ENCODE peak calls at places on chromosome 13, in five cellular contexts. V, Q, I, D and A are unnamed samples.

GRCh38 chr13:26719356-26719945 is 41.1 kb downstream of the GPR12 start:
- DNase-seq in V (no peak), Q (peak), I (no peak), D (no peak), A (no peak)

GRCh38 chr13:41186481-41186880 is 7.9 kb downstream of the KBTBD7 start:
- DNase-seq in V (peak), Q (no peak), I (no peak), D (no peak), A (no peak)

GRCh38 chr13:113647351-113648217 is 10.4 kb downstream of the ATP4B start:
- DNase-seq in V (no peak), Q (peak), I (no peak), D (no peak), A (peak)

GRCh38 chr13:59356607-59357006 is 807.1 kb downstream of the DIAPH3 start:
- DNase-seq in V (no peak), Q (peak), I (no peak), D (no peak), A (no peak)

GRCh38 chr13:41071775-41072174 is 10.5 kb downstream of the WBP4 start:
- DNase-seq in V (no peak), Q (no peak), I (no peak), D (no peak), A (no peak)

GRCh38 chr13:79943633-79944032 is 397.3 kb downstream of the SPRY2 start:
- DNase-seq in V (no peak), Q (no peak), I (no peak), D (no peak), A (no peak)

GRCh38 chr13:79085021-79085420 is 321.0 kb downstream of the RBM26 start:
- DNase-seq in V (no peak), Q (no peak), I (no peak), D (no peak), A (no peak)

GRCh38 chr13:34412817-34413365 is 529.2 kb upstream of the NBEA start:
- DNase-seq in V (no peak), Q (peak), I (no peak), D (no peak), A (no peak)

GRCh38 chr13:51704399-51705306 is 99.3 kb downstream of the DHRS12 start:
- DNase-seq in V (no peak), Q (no peak), I (peak), D (no peak), A (no peak)

GRCh38 chr13:43153436-43154082 is 130.2 kb downstream of the DNAJC15 start:
- DNase-seq in V (no peak), Q (no peak), I (no peak), D (no peak), A (no peak)

GRCh38 chr13:71144883-71145282 is 722.1 kb downstream of the DACH1 start:
- DNase-seq in V (no peak), Q (no peak), I (no peak), D (no peak), A (no peak)

GRCh38 chr13:26534036-26534726 is 23.3 kb upstream of the WASF3 start:
- DNase-seq in V (no peak), Q (no peak), I (no peak), D (no peak), A (no peak)

GRCh38 chr13:100341327-100341726 is 247.3 kb downstream of the GGACT start:
- DNase-seq in V (no peak), Q (no peak), I (no peak), D (no peak), A (no peak)

GRCh38 chr13:19927117-19927734 is 31.3 kb upstream of the ZMYM2 start:
- DNase-seq in V (peak), Q (peak), I (no peak), D (no peak), A (peak)

GRCh38 chr13:114258589-114258988 is 22.8 kb upstream of the UPF3A start:
- DNase-seq in V (no peak), Q (no peak), I (no peak), D (no peak), A (no peak)

GRCh38 chr13:39876258-39876657 is 220.8 kb downstream of the COG6 start:
- DNase-seq in V (no peak), Q (peak), I (no peak), D (no peak), A (no peak)

GRCh38 chr13:51041126-51041525 is 69.9 kb downstream of the C13orf42 start:
- DNase-seq in V (no peak), Q (no peak), I (no peak), D (no peak), A (no peak)

GRCh38 chr13:49308977-49309408 is 61.3 kb downstream of the CDADC1 start:
- DNase-seq in V (no peak), Q (peak), I (no peak), D (no peak), A (no peak)

GRCh38 chr13:107124129-107124718 is 556.3 kb upstream of the ARGLU1 start:
- DNase-seq in V (peak), Q (peak), I (no peak), D (no peak), A (no peak)

GRCh38 chr13:29849071-29849541 is 1.3 kb downstream of the UBL3 start:
- DNase-seq in V (peak), Q (peak), I (no peak), D (no peak), A (no peak)

GRCh38 chr13:69291292-69291906 is 816.2 kb upstream of the ATXN8OS start:
- DNase-seq in V (no peak), Q (no peak), I (no peak), D (no peak), A (no peak)

GRCh38 chr13:46561691-46562090 is 8.7 kb downstream of the LRCH1 start:
- DNase-seq in V (no peak), Q (peak), I (no peak), D (no peak), A (no peak)

GRCh38 chr13:19862511-19863313 is 737 bp downstream of the ZMYM5 start:
- DNase-seq in V (no peak), Q (peak), I (no peak), D (peak), A (no peak)

GRCh38 chr13:44300895-44301638 is 72.6 kb upstream of the SERP2 start:
- DNase-seq in V (no peak), Q (peak), I (peak), D (peak), A (peak)
- TF ChIP-seq POLR2AphosphoS5 in V (no peak), Q (no peak), I (no peak), D (no peak), A (peak)

GRCh38 chr13:23859455-23859854 is 29.7 kb downstream of the MIPEP start:
- DNase-seq in V (peak), Q (no peak), I (no peak), D (no peak), A (no peak)

GRCh38 chr13:23858586-23858985 is 30.6 kb downstream of the MIPEP start:
- DNase-seq in V (no peak), Q (peak), I (no peak), D (no peak), A (no peak)

GRCh38 chr13:23855360-23855759 is 33.8 kb downstream of the MIPEP start:
- DNase-seq in V (no peak), Q (no peak), I (no peak), D (no peak), A (no peak)

GRCh38 chr13:23856008-23856750 is 33.0 kb downstream of the MIPEP start:
- DNase-seq in V (no peak), Q (no peak), I (no peak), D (no peak), A (no peak)

GRCh38 chr13:23859904-23860303 is 29.3 kb downstream of the MIPEP start:
- DNase-seq in V (no peak), Q (no peak), I (no peak), D (no peak), A (no peak)
- TF ChIP-seq POLR2AphosphoS5 in V (no peak), Q (no peak), I (no peak), D (no peak), A (no peak)

DNA sequence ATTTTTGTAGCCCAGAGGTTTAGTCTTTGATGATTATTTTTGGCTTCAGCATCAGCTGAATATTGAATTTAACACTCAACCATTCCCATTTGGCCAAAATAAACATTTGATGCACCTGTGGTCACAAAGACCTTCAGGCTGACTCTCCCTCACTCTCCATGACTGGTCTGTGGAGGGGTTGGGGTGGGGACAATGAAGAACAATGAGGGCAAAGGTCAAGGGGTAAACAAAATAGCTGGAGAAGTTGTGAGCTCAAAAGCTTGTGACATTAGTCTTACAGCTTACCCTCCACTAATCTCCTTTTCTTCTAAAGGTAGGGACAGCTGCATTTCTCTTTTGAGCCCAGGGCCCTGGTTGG is 86.9 kb downstream of the SLC15A1 start:
- DNase-seq in V (no peak), Q (no peak), I (no peak), D (no peak), A (no peak)
- TF ChIP-seq POLR2AphosphoS5 in V (no peak), Q (no peak), I (no peak), D (no peak), A (no peak)

GRCh38 chr13:112465251-112466131 is 89.3 kb downstream of the SPACA7 start:
- DNase-seq in V (no peak), Q (no peak), I (no peak), D (no peak), A (no peak)
- TF ChIP-seq POLR2AphosphoS5 in V (no peak), Q (no peak), I (no peak), D (no peak), A (no peak)

DNA sequence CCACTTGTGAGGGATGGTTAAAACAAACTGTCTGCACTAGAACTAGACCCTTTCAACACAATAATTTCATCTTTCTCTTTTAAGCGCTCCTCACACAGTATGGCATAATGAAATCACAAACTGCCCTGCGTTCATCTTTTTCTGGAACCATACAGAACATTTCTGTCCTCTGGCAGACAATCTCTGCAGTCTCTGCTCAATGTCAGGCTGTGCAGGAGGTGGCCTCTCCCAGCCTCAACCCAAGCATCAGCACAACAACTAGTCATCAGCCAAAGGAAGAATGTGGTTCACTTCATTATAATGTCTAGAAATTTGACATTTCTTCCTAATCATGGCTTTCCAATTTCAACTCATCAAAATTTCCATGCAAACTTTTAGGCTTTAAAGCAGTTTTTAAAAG is 125.1 kb upstream of the STARD13 start:
- DNase-seq in V (no peak), Q (no peak), I (no peak), D (no peak), A (no peak)
- TF ChIP-seq POLR2AphosphoS5 in V (no peak), Q (no peak), I (no peak), D (no peak), A (no peak)

GRCh38 chr13:21297452-21297851 is 121.0 kb downstream of the MRPL57 start:
- DNase-seq in V (no peak), Q (no peak), I (no peak), D (no peak), A (no peak)

DNA sequence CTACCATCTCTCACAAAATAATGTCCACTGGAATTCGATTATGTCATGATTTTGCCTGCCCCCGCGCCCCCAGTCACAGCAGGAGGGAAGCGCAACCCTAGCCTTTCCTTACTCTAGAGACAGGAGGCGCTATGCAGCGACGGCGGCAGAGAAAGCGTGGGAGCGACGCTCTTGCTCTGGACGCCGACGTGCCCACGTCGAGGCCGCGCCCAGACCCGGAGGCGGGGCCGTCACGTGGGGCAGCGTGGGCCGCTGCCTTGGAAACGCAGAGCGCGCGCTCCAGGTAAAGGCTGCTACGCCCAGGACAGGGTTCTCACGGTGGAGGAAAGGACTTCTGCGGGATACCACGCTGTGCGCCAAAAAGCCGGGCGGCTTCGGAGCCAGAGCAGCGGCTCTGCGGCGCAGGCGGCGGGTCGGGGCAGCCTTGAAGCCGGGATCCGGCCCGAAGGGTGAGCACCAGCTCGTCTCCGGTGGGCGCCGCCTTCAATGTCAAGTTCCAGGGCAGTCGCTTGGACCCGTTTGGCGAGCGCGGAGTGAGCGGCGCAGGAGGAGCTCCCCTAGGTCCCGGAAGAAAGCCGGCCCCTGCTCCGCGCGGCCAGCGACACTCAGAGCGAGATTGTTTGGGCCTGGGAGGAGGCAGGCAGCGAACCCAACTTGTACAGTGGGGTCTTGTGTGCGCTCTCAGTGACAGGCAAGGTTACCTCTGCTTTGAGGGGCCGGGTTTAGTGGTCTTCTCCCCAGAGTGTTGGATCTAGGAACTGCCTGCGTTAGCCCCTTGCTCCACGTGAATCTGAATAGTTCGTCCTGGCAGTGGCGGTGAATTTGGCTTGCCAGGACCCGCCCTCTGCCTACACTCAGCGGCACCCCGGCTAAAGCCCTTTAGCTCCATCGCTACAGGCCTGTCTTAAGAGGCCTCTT is 121.7 kb downstream of the MRPL57 start:
- DNase-seq in V (peak), Q (peak), I (peak), D (peak), A (peak)
- TF ChIP-seq POLR2AphosphoS5 in V (no peak), Q (peak), I (no peak), D (peak), A (peak)